ENCODE peak calls at places on chromosomes 12 and 14, in seven cellular contexts. S is CD4-positive, alpha-beta T cell; Q is fibroblast of lung; M is uterus; Y is lower lobe of right lung; J is colonic mucosa; Z is IMR-90. O is an unnamed sample.

GRCh38 chr12:74491374-74491773 is 46.3 kb upstream of the ATXN7L3B start:
- DNase-seq in S (no peak), Q (no peak), M (no peak), Y (no peak), J (no peak), Z (no peak), O (no peak)

GRCh38 chr12:95976416-95976832 is 19.7 kb downstream of the HAL start:
- DNase-seq in S (no peak), Q (peak; percentile 39), M (no peak), Y (no peak), J (no peak), Z (peak; percentile 15), O (no peak)

GRCh38 chr14:65588426-65589140 is 176.1 kb downstream of the FUT8 start:
- DNase-seq in S (no peak), Q (peak; percentile 55), M (no peak), Y (no peak), J (no peak), Z (peak; percentile 28), O (no peak)

GRCh38 chr14:61183486-61183885 is 97.7 kb downstream of the TMEM30B start:
- DNase-seq in S (no peak), Q (no peak), M (no peak), Y (no peak), J (no peak), Z (no peak), O (no peak)

GRCh38 chr14:72053662-72054061 is 121.4 kb downstream of the RGS6 start:
- DNase-seq in S (no peak), Q (no peak), M (no peak), Y (no peak), J (no peak), Z (no peak), O (no peak)

GRCh38 chr12:52585951-52586350 is 12.3 kb upstream of the KRT74 start:
- DNase-seq in S (peak; percentile 56), Q (no peak), M (no peak), Y (no peak), J (no peak), Z (no peak), O (no peak)

GRCh38 chr12:94753071-94753779 is 102.9 kb upstream of the TMCC3 start:
- DNase-seq in S (no peak), Q (peak; percentile 25), M (peak; percentile 28), Y (no peak), J (no peak), Z (no peak), O (peak; percentile 56)

GRCh38 chr14:62079035-62079434 is 316.8 kb downstream of the SNAPC1 start:
- DNase-seq in S (no peak), Q (no peak), M (no peak), Y (no peak), J (no peak), Z (no peak), O (no peak)

GRCh38 chr14:32230695-32231280 is 27.7 kb upstream of the RNU6-8 start:
- DNase-seq in S (no peak), Q (peak; percentile 37), M (no peak), Y (no peak), J (no peak), Z (peak; percentile 67), O (no peak)

GRCh38 chr14:104923596-104924420 is 871 bp upstream of the PLD4 start:
- DNase-seq in S (no peak), Q (no peak), M (no peak), Y (no peak), J (no peak), Z (no peak), O (no peak)

GRCh38 chr14:73696466-73697390 is 17.5 kb downstream of the PNMA1 start:
- DNase-seq in S (no peak), Q (peak; percentile 51), M (no peak), Y (no peak), J (no peak), Z (peak; percentile 84), O (no peak)

GRCh38 chr12:132771126-132771838 is 9.7 kb upstream of the ANKLE2 start:
- DNase-seq in S (peak; percentile 28), Q (peak; percentile 18), M (no peak), Y (no peak), J (no peak), Z (peak; percentile 61), O (no peak)

GRCh38 chr14:61521773-61522172 is 173.5 kb upstream of the HIF1A start:
- DNase-seq in S (no peak), Q (no peak), M (no peak), Y (no peak), J (peak; percentile 42), Z (no peak), O (no peak)

DNA sequence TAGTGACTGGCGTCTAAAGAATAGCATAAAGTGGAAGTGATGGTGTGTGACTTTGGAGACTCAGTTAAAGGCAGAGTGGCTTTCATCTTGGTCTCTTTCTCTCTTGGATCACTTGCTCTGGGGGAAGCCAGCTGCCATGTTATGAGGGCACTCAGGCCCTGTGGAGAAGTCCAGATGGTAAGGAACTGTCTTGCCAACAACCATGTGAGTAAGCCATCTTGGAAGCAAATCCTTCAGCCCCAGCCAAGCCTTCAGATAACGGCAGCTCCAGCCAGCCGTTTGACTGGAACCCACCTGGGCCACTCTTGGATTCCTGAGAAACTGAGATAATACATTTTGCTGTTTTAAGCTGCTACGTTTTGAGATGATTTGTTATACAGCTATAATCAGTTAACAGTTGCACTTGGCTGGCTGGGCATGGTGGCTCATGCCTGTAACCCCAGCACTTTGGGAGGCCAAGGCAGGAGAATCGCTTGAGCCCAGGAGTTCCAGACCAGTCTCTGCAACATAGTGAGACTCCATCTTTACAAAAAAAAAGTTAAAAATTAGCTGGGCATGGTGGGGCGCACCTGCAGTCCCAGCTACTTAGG is 7.7 kb upstream of the LRRC23 start:
- DNase-seq in S (no peak), Q (no peak), M (no peak), Y (no peak), J (no peak), Z (no peak), O (no peak)
- H3K27ac ChIP-seq in S (no peak overlapping the region), Q (no peak overlapping the region), M (no peak overlapping the region), Y (no peak overlapping the region), J (no peak overlapping the region), Z (no peak overlapping the region), O (no peak overlapping the region)

DNA sequence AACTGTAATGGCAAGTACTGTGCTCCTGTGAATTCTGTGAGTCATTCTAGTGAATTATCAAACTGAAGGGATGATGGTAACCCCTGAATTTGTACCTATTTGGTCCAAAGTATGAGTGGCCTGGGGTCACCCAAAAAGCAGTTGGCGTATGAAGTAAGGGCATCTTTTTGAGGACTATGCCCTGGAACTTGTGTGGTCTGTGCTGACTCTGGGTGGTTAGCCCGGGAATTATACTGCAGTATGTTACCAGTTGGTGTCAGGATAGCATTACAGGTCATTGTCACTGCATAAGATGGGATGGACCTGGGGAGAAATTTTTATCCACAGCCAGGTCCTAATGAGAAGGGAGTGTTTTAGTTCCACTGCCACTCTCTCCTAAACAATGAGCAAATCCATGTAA is 174.7 kb downstream of the SSPN start:
- DNase-seq in S (no peak), Q (no peak), M (no peak), Y (no peak), J (no peak), Z (no peak), O (no peak)
- TF ChIP-seq CTCF in S (no peak), Q (no peak), M (no peak), Y (no peak), J (no peak), Z (no peak), O (no peak)

DNA sequence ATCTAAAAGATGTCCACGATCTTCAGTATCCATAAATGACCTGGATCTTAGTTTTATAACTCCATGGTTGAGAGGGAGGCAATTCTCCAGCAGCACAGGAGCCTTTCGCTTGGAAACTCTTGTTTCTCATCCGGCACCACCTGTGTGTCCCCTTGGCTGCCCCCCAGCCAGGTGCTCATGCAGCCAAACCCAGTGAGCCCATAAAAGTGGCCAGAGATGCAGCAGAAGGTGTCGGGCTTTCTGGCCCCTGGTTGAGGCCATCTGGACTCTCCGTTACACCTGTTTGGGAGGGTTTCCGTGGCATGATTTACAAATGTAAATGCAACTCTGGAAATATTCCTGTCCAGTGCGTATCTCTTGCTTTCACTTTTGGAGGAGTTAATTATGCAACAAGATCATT is 291.1 kb downstream of the DIO2 start:
- DNase-seq in S (no peak), Q (no peak), M (no peak), Y (no peak), J (no peak), Z (no peak), O (no peak)
- H3K27me3 ChIP-seq in S (no peaks in the 10 kb centered on the region), Q (no peaks in the 10 kb centered on the region), M (no peaks in the 10 kb centered on the region), Y (no peaks in the 10 kb centered on the region), J (no peaks in the 10 kb centered on the region), Z (peaks cover 4% of the 10 kb centered on the region), O (no peaks in the 10 kb centered on the region)

GRCh38 chr14:99349721-99350495 is 77.9 kb upstream of the BCL11B start:
- DNase-seq in S (no peak), Q (no peak), M (no peak), Y (no peak), J (no peak), Z (no peak), O (no peak)

GRCh38 chr14:99352688-99353280 is 80.8 kb upstream of the BCL11B start:
- DNase-seq in S (no peak), Q (no peak), M (no peak), Y (no peak), J (no peak), Z (no peak), O (no peak)

GRCh38 chr14:99351166-99352007 is 79.4 kb upstream of the BCL11B start:
- DNase-seq in S (no peak), Q (no peak), M (no peak), Y (no peak), J (no peak), Z (no peak), O (no peak)

GRCh38 chr14:99348816-99349609 is 77.0 kb upstream of the BCL11B start:
- DNase-seq in S (no peak), Q (no peak), M (no peak), Y (no peak), J (no peak), Z (no peak), O (no peak)

DNA sequence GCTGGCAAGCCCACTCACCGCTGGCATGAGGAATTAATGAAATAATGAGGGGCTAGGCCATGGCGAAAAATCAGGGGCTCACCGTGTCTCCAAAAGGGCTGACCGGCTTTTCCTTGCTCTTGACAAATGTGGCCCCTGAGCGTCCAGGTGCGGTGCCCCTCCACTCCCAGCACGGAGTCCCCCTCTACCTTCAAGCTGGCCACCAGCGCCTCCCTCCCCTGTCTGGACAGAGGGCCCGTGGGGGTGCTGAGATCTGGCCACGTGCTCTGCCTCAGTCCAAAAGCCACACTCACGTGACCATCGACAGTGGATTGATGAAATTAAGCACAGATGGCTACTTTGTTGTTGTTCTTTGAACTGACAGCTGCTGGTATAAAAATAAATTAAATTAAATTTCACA is 78.8 kb upstream of the BCL11B start:
- DNase-seq in S (no peak), Q (no peak), M (no peak), Y (no peak), J (no peak), Z (no peak), O (no peak)
- H3K27ac ChIP-seq in S (no peak overlapping the region), Q (no peak overlapping the region), M (no peak overlapping the region), Y (no peak overlapping the region), J (no peak overlapping the region), Z (no peak overlapping the region), O (no peak overlapping the region)

O was measured in adrenal gland.